ENCODE peak calls at places on chromosomes 1 and 21, in five cellular contexts. One of them, this sample, is unnamed. For H3K27me3, the result is how much of the 10 kb centered on the place peaks cover.

GRCh38 chr1:56436912-56437403 is 142.4 kb downstream of the PLPP3 start:
- DNase-seq in left ventricle myocardium inferior: no peak
- DNase-seq in brain microvascular endothelial cell: no peak
- DNase-seq in lower lobe of right lung: no peak
- DNase-seq in psoas muscle: no peak
- DNase-seq in this sample: no peak

GRCh38 chr1:85340427-85340826 is 64.0 kb upstream of the BCL10 start:
- DNase-seq in lower lobe of right lung: no peak
- DNase-seq in left ventricle myocardium inferior: no peak
- DNase-seq in brain microvascular endothelial cell: no peak
- DNase-seq in psoas muscle: no peak
- DNase-seq in this sample: no peak

GRCh38 chr1:3456449-3456963 is 2.0 kb downstream of the ARHGEF16 start:
- DNase-seq in brain microvascular endothelial cell: no peak
- DNase-seq in left ventricle myocardium inferior: no peak
- DNase-seq in lower lobe of right lung: no peak
- DNase-seq in psoas muscle: peak
- DNase-seq in this sample: no peak

GRCh38 chr1:231866392-231867331 is 240.1 kb downstream of the DISC1 start:
- DNase-seq in lower lobe of right lung: peak
- DNase-seq in brain microvascular endothelial cell: peak
- DNase-seq in left ventricle myocardium inferior: peak
- DNase-seq in psoas muscle: no peak
- DNase-seq in this sample: no peak

GRCh38 chr21:39079617-39080016 is 103.6 kb downstream of the PSMG1 start:
- DNase-seq in lower lobe of right lung: peak
- DNase-seq in left ventricle myocardium inferior: peak
- DNase-seq in brain microvascular endothelial cell: peak
- DNase-seq in psoas muscle: peak
- DNase-seq in this sample: no peak

GRCh38 chr1:193058529-193059281 is 455 bp downstream of the UCHL5 start:
- DNase-seq in psoas muscle: no peak
- DNase-seq in brain microvascular endothelial cell: peak
- DNase-seq in lower lobe of right lung: peak
- DNase-seq in left ventricle myocardium inferior: peak
- DNase-seq in this sample: no peak

GRCh38 chr1:202680586-202681352 is 29.5 kb downstream of the SYT2 start:
- DNase-seq in brain microvascular endothelial cell: no peak
- DNase-seq in lower lobe of right lung: no peak
- DNase-seq in left ventricle myocardium inferior: no peak
- DNase-seq in psoas muscle: no peak
- DNase-seq in this sample: no peak

GRCh38 chr21:38760017-38760761 is 45.5 kb upstream of the ETS2 start:
- DNase-seq in left ventricle myocardium inferior: no peak
- DNase-seq in lower lobe of right lung: no peak
- DNase-seq in brain microvascular endothelial cell: no peak
- DNase-seq in psoas muscle: no peak
- DNase-seq in this sample: no peak

GRCh38 chr1:53482441-53483153 is 23.4 kb downstream of the DMRTB1 start:
- DNase-seq in left ventricle myocardium inferior: no peak
- DNase-seq in psoas muscle: no peak
- DNase-seq in lower lobe of right lung: no peak
- DNase-seq in brain microvascular endothelial cell: no peak
- DNase-seq in this sample: no peak

GRCh38 chr21:27277122-27277521 is 310.2 kb upstream of the ADAMTS5 start:
- DNase-seq in left ventricle myocardium inferior: no peak
- DNase-seq in psoas muscle: no peak
- DNase-seq in brain microvascular endothelial cell: peak
- DNase-seq in lower lobe of right lung: no peak
- DNase-seq in this sample: no peak

GRCh38 chr1:8560611-8561544 is 243.0 kb downstream of the SLC45A1 start:
- DNase-seq in brain microvascular endothelial cell: peak
- DNase-seq in left ventricle myocardium inferior: no peak
- DNase-seq in lower lobe of right lung: no peak
- DNase-seq in psoas muscle: no peak
- DNase-seq in this sample: no peak

GRCh38 chr1:162973381-162973795 is 95.8 kb upstream of the RGS4 start:
- DNase-seq in lower lobe of right lung: no peak
- DNase-seq in left ventricle myocardium inferior: no peak
- DNase-seq in brain microvascular endothelial cell: peak
- DNase-seq in psoas muscle: no peak
- DNase-seq in this sample: peak

GRCh38 chr21:45860493-45861155 is 120.9 kb upstream of the COL6A1 start:
- DNase-seq in brain microvascular endothelial cell: no peak
- DNase-seq in lower lobe of right lung: no peak
- DNase-seq in psoas muscle: no peak
- DNase-seq in left ventricle myocardium inferior: no peak
- DNase-seq in this sample: no peak

GRCh38 chr1:200979574-200980451 is 43.7 kb downstream of the KIF21B start:
- DNase-seq in psoas muscle: no peak
- DNase-seq in lower lobe of right lung: peak
- DNase-seq in left ventricle myocardium inferior: no peak
- DNase-seq in brain microvascular endothelial cell: peak
- DNase-seq in this sample: no peak

GRCh38 chr1:79982218-79982617 is 975.7 kb upstream of the ADGRL4 start:
- DNase-seq in left ventricle myocardium inferior: peak
- DNase-seq in lower lobe of right lung: peak
- DNase-seq in brain microvascular endothelial cell: no peak
- DNase-seq in psoas muscle: peak
- DNase-seq in this sample: peak

GRCh38 chr1:172135076-172135672 is 285.3 kb upstream of the C1orf105 start:
- DNase-seq in lower lobe of right lung: no peak
- DNase-seq in brain microvascular endothelial cell: no peak
- DNase-seq in psoas muscle: no peak
- DNase-seq in left ventricle myocardium inferior: no peak
- DNase-seq in this sample: no peak

GRCh38 chr1:51301152-51301843 is 29.1 kb downstream of the TTC39A start:
- DNase-seq in left ventricle myocardium inferior: no peak
- DNase-seq in lower lobe of right lung: no peak
- DNase-seq in psoas muscle: no peak
- DNase-seq in brain microvascular endothelial cell: no peak
- DNase-seq in this sample: no peak

GRCh38 chr21:33078907-33079582 is 9.1 kb downstream of the OLIG1 start:
- DNase-seq in left ventricle myocardium inferior: no peak
- DNase-seq in brain microvascular endothelial cell: peak
- DNase-seq in lower lobe of right lung: no peak
- DNase-seq in psoas muscle: no peak
- DNase-seq in this sample: no peak

GRCh38 chr1:165543651-165544452 is at the start of gene LRRC52:
- DNase-seq in brain microvascular endothelial cell: no peak
- DNase-seq in lower lobe of right lung: peak
- DNase-seq in left ventricle myocardium inferior: peak
- DNase-seq in psoas muscle: peak
- DNase-seq in this sample: no peak

GRCh38 chr1:4531842-4532241 is 122.6 kb upstream of the AJAP1 start:
- DNase-seq in lower lobe of right lung: no peak
- DNase-seq in psoas muscle: no peak
- DNase-seq in left ventricle myocardium inferior: no peak
- DNase-seq in brain microvascular endothelial cell: no peak
- DNase-seq in this sample: no peak

GRCh38 chr21:40351006-40351405 is 483.8 kb downstream of the PCP4 start:
- DNase-seq in psoas muscle: no peak
- DNase-seq in brain microvascular endothelial cell: no peak
- DNase-seq in left ventricle myocardium inferior: no peak
- DNase-seq in lower lobe of right lung: no peak
- DNase-seq in this sample: no peak

GRCh38 chr1:245969274-245969673 is 537.8 kb downstream of the SMYD3 start:
- DNase-seq in lower lobe of right lung: no peak
- DNase-seq in left ventricle myocardium inferior: no peak
- DNase-seq in psoas muscle: no peak
- DNase-seq in brain microvascular endothelial cell: peak
- DNase-seq in this sample: peak

GRCh38 chr1:114468710-114469468 is 42.1 kb downstream of the TRIM33 start:
- DNase-seq in brain microvascular endothelial cell: no peak
- DNase-seq in lower lobe of right lung: no peak
- DNase-seq in left ventricle myocardium inferior: no peak
- DNase-seq in psoas muscle: no peak
- DNase-seq in this sample: no peak

GRCh38 chr1:24202987-24203386 is 15.9 kb upstream of the IFNLR1 start:
- DNase-seq in lower lobe of right lung: no peak
- DNase-seq in brain microvascular endothelial cell: no peak
- DNase-seq in psoas muscle: no peak
- DNase-seq in left ventricle myocardium inferior: no peak
- DNase-seq in this sample: no peak

DNA sequence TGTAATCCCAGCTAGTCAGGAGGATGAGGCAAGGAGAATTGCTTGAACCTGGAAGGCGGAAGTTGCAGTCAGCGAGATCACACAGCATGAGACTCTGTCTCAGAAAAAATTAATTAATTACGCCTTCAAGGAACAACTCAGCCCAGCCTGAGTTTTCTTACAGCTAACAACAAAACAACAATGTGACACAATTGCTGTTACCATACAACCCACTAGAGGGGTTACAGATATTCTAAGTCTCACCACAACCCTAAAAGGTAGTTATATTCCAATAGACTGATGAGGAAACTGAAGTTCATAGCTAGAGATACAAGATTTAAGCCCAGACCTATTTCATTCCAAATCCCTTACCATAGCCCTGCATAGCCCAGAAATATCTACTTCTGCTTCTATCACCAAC is 2.9 kb upstream of the LRRC8C start:
- DNase-seq in left ventricle myocardium inferior: no peak
- DNase-seq in psoas muscle: no peak
- DNase-seq in lower lobe of right lung: no peak
- DNase-seq in brain microvascular endothelial cell: no peak
- DNase-seq in this sample: no peak
- TF ChIP-seq CTCF in left ventricle myocardium inferior: no peak
- TF ChIP-seq CTCF in psoas muscle: no peak
- TF ChIP-seq CTCF in lower lobe of right lung: no peak
- TF ChIP-seq CTCF in brain microvascular endothelial cell: no peak
- TF ChIP-seq CTCF in this sample: no peak

GRCh38 chr1:21622466-21623315 is 46.5 kb downstream of the RAP1GAP start:
- DNase-seq in left ventricle myocardium inferior: peak
- DNase-seq in lower lobe of right lung: peak
- DNase-seq in brain microvascular endothelial cell: no peak
- DNase-seq in psoas muscle: no peak
- DNase-seq in this sample: no peak
- H3K27me3 ChIP-seq in left ventricle myocardium inferior: half or more
- H3K27me3 ChIP-seq in lower lobe of right lung: under half
- H3K27me3 ChIP-seq in brain microvascular endothelial cell: under half
- H3K27me3 ChIP-seq in psoas muscle: under half
- H3K27me3 ChIP-seq in this sample: under half

GRCh38 chr1:52400131-52400530 is 4.1 kb downstream of the ORC1 start:
- DNase-seq in lower lobe of right lung: no peak
- DNase-seq in left ventricle myocardium inferior: no peak
- DNase-seq in psoas muscle: no peak
- DNase-seq in brain microvascular endothelial cell: no peak
- DNase-seq in this sample: no peak

GRCh38 chr1:52404975-52405338 is 555 bp downstream of the PRPF38A start:
- DNase-seq in left ventricle myocardium inferior: no peak
- DNase-seq in brain microvascular endothelial cell: no peak
- DNase-seq in lower lobe of right lung: no peak
- DNase-seq in psoas muscle: no peak
- DNase-seq in this sample: no peak

GRCh38 chr1:52403566-52404115 is 582 bp downstream of the ORC1 start:
- DNase-seq in lower lobe of right lung: no peak
- DNase-seq in psoas muscle: no peak
- DNase-seq in brain microvascular endothelial cell: peak
- DNase-seq in left ventricle myocardium inferior: no peak
- DNase-seq in this sample: no peak

GRCh38 chr1:52404116-52404974 is at the start of the genes ORC1 and PRPF38A:
- DNase-seq in left ventricle myocardium inferior: peak
- DNase-seq in psoas muscle: peak
- DNase-seq in lower lobe of right lung: peak
- DNase-seq in brain microvascular endothelial cell: peak
- DNase-seq in this sample: peak

GRCh38 chr1:52402860-52403240 is 1.4 kb downstream of the ORC1 start:
- DNase-seq in left ventricle myocardium inferior: no peak
- DNase-seq in lower lobe of right lung: no peak
- DNase-seq in brain microvascular endothelial cell: no peak
- DNase-seq in psoas muscle: no peak
- DNase-seq in this sample: no peak
- H3K4me3 ChIP-seq in left ventricle myocardium inferior: no peak
- H3K4me3 ChIP-seq in lower lobe of right lung: peak
- H3K4me3 ChIP-seq in brain microvascular endothelial cell: peak
- H3K4me3 ChIP-seq in psoas muscle: no peak
- H3K4me3 ChIP-seq in this sample: no peak

GRCh38 chr1:167627615-167627864 is 2.5 kb upstream of the RCSD1 start:
- DNase-seq in lower lobe of right lung: no peak
- DNase-seq in brain microvascular endothelial cell: no peak
- DNase-seq in psoas muscle: no peak
- DNase-seq in left ventricle myocardium inferior: no peak
- DNase-seq in this sample: no peak

GRCh38 chr1:167629681-167630567 is at the start of gene RCSD1:
- DNase-seq in lower lobe of right lung: peak
- DNase-seq in psoas muscle: peak
- DNase-seq in left ventricle myocardium inferior: peak
- DNase-seq in brain microvascular endothelial cell: no peak
- DNase-seq in this sample: no peak

GRCh38 chr1:167630568-167631385 is 745 bp downstream of the RCSD1 start:
- DNase-seq in lower lobe of right lung: no peak
- DNase-seq in psoas muscle: no peak
- DNase-seq in left ventricle myocardium inferior: no peak
- DNase-seq in brain microvascular endothelial cell: no peak
- DNase-seq in this sample: no peak

GRCh38 chr1:167628754-167629515 is 1.1 kb upstream of the RCSD1 start:
- DNase-seq in brain microvascular endothelial cell: no peak
- DNase-seq in left ventricle myocardium inferior: no peak
- DNase-seq in lower lobe of right lung: no peak
- DNase-seq in psoas muscle: no peak
- DNase-seq in this sample: no peak

DNA sequence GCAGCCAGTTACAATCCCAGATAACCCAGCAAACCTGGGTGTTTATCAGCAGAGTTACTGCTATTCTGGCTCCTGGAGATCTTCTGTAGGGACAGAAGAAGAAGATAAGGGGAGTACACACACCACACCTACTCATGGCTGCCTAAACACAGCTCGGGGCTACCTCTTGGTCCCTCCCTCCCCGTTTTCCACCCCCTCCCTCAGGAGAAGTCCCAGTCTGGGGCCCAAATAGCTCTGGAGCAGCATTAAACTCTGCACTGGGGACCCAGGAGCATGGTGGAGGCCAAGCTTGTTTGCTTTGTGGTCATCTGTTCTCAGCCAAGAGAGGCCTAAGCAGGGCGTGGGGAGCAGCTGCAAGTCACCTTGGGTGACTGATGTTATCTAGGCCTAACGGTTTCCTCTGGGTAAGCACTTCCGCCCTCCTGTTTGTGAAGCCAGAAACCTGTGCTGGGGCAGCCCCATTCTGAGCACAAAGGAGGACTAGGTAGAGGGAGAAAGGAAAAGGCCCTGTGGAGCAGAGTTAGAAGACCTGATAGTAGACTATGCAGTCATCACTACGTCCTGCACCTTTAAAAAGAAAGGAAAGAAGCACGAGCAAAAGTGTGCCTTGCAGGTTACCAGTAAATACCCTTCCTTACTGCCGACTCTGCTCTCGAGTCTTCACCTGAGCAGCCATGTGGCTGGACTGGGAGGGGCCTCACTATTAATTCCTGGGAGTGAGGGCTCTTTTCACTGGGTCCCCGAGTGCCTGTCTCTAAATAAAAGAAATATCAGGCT is 2.0 kb upstream of the RCSD1 start:
- DNase-seq in lower lobe of right lung: no peak
- DNase-seq in left ventricle myocardium inferior: peak
- DNase-seq in brain microvascular endothelial cell: no peak
- DNase-seq in psoas muscle: peak
- DNase-seq in this sample: no peak
- TF ChIP-seq CTCF in lower lobe of right lung: no peak
- TF ChIP-seq CTCF in left ventricle myocardium inferior: no peak
- TF ChIP-seq CTCF in brain microvascular endothelial cell: no peak
- TF ChIP-seq CTCF in psoas muscle: no peak
- TF ChIP-seq CTCF in this sample: no peak